ENCODE peak calls at places on chromosomes 11 and 22, in four cellular contexts. I is HepG2, V is GM12878, T is K562. D is an unnamed sample.

GRCh38 chr11:33323421-33323820 is 66.2 kb downstream of the HIPK3 start:
- DNase-seq in V (no peak), T (no peak), I (no peak), D (no peak)

GRCh38 chr22:33568934-33569496 is 351.3 kb downstream of the LARGE1 start:
- DNase-seq in V (no peak), T (no peak), I (no peak), D (peak; percentile 24)

GRCh38 chr11:122253541-122254317 is 137.7 kb upstream of the BLID start:
- DNase-seq in V (no peak), I (no peak), T (no peak), D (peak; percentile 30)

GRCh38 chr11:83162377-83162776 is 5.4 kb downstream of the PCF11 start:
- DNase-seq in T (no peak), V (no peak), I (no peak), D (no peak)

GRCh38 chr11:18706330-18707243 is 8.0 kb downstream of the TMEM86A start:
- DNase-seq in I (no peak), T (no peak), V (no peak), D (peak; percentile 88)

GRCh38 chr11:44484211-44484610 is 81.3 kb upstream of the CD82 start:
- DNase-seq in V (no peak), I (peak; percentile 16), T (peak; percentile 39), D (peak; percentile 62)

GRCh38 chr11:84825140-84825539 is 802.0 kb downstream of the DLG2 start:
- DNase-seq in V (no peak), I (no peak), T (no peak), D (no peak)

GRCh38 chr11:63847363-63847762 is 8.5 kb downstream of the MARK2 start:
- DNase-seq in I (no peak), T (no peak), V (no peak), D (peak; percentile 85)

GRCh38 chr22:19811811-19812771 is 42.6 kb downstream of the GNB1L start:
- DNase-seq in V (no peak), I (no peak), T (no peak), D (no peak)

GRCh38 chr11:13692172-13692571 is 23.7 kb downstream of the FAR1 start:
- DNase-seq in T (no peak), I (no peak), V (no peak), D (no peak)

GRCh38 chr11:455566-456147 is 5.6 kb downstream of the PTDSS2 start:
- DNase-seq in T (no peak), I (no peak), V (no peak), D (no peak)

GRCh38 chr11:9662273-9662672 is 1.6 kb upstream of the SWAP70 start:
- DNase-seq in I (no peak), V (no peak), T (no peak), D (no peak)

GRCh38 chr22:36237462-36238347 is 1.6 kb downstream of the APOL2 start:
- DNase-seq in I (no peak), V (no peak), T (no peak), D (no peak)

GRCh38 chr11:128757886-128758612 is 64.2 kb downstream of the FLI1 start:
- DNase-seq in V (peak; percentile 84), T (no peak), I (no peak), D (no peak)

GRCh38 chr11:1300121-1300520 is 9.3 kb downstream of the TOLLIP start:
- DNase-seq in V (no peak), I (no peak), T (no peak), D (no peak)

GRCh38 chr22:49869855-49870712 is 16.4 kb downstream of the ZBED4 start:
- DNase-seq in V (no peak), I (no peak), T (no peak), D (no peak)

GRCh38 chr11:46116007-46116711 is 5.1 kb downstream of the PHF21A start:
- DNase-seq in T (no peak), I (no peak), V (no peak), D (no peak)

GRCh38 chr11:44005956-44006355 is 41.8 kb upstream of the ACCSL start:
- DNase-seq in V (no peak), I (no peak), T (no peak), D (no peak)

GRCh38 chr11:73870261-73870660 is 6.4 kb downstream of the COA4 start:
- DNase-seq in V (no peak), T (no peak), I (no peak), D (no peak)

GRCh38 chr11:105000797-105001196 is 22.2 kb downstream of the CASP5 start:
- DNase-seq in I (no peak), T (peak; percentile 6), V (peak; percentile 24), D (peak; percentile 62)

GRCh38 chr11:61007971-61008896 is 36.8 kb downstream of the CD6 start:
- DNase-seq in T (no peak), V (no peak), I (no peak), D (peak; percentile 96)

GRCh38 chr22:35349704-35350538 is 31.0 kb upstream of the HMOX1 start:
- DNase-seq in V (no peak), T (no peak), I (no peak), D (no peak)

GRCh38 chr11:79312591-79313267 is 128.1 kb downstream of the TENM4 start:
- DNase-seq in V (no peak), I (no peak), T (no peak), D (no peak)

GRCh38 chr11:111403021-111403725 is 24.1 kb upstream of the POU2AF1 start:
- DNase-seq in I (no peak), V (no peak), T (no peak), D (no peak)

GRCh38 chr11:28581286-28582242 is 473.4 kb downstream of the METTL15 start:
- DNase-seq in T (no peak), I (no peak), V (no peak), D (peak; percentile 21)

GRCh38 chr11:105689636-105690035 is 79.8 kb downstream of the GRIA4 start:
- DNase-seq in T (no peak), V (no peak), I (no peak), D (no peak)

GRCh38 chr22:28051787-28052356 is 132.8 kb upstream of the PITPNB start:
- DNase-seq in V (no peak), T (peak; percentile 29), I (peak; percentile 43), D (peak; percentile 83)

GRCh38 chr11:72319261-72319660 is 75.3 kb upstream of the PHOX2A start:
- DNase-seq in T (no peak), I (no peak), V (no peak), D (no peak)

GRCh38 chr11:8258771-8259170 is 4.9 kb downstream of the LMO1 start:
- DNase-seq in V (no peak), T (no peak), I (no peak), D (no peak)

GRCh38 chr11:32586576-32587190 is 3.1 kb downstream of the EIF3M start:
- DNase-seq in T (peak; percentile 49), V (no peak), I (peak; percentile 46), D (peak; percentile 27)

GRCh38 chr11:72079776-72080325 is 491 bp downstream of the NUMA1 start:
- DNase-seq in I (no peak), V (no peak), T (peak; percentile 74), D (peak; percentile 10)

GRCh38 chr22:26835929-26836528 is 178.6 kb downstream of the MIAT start:
- DNase-seq in T (peak; percentile 62), I (peak; percentile 26), V (no peak), D (peak; percentile 94)

GRCh38 chr11:120115272-120116000 is 22.5 kb downstream of the TRIM29 start:
- DNase-seq in T (peak; percentile 39), V (no peak), I (no peak), D (no peak)

GRCh38 chr11:120119121-120119520 is 18.8 kb downstream of the TRIM29 start:
- DNase-seq in V (no peak), I (no peak), T (no peak), D (no peak)

GRCh38 chr11:120120805-120121335 is 17.0 kb downstream of the TRIM29 start:
- DNase-seq in I (no peak), V (no peak), T (no peak), D (no peak)

GRCh38 chr11:120117991-120118390 is 19.9 kb downstream of the TRIM29 start:
- DNase-seq in T (no peak), V (no peak), I (no peak), D (no peak)

DNA sequence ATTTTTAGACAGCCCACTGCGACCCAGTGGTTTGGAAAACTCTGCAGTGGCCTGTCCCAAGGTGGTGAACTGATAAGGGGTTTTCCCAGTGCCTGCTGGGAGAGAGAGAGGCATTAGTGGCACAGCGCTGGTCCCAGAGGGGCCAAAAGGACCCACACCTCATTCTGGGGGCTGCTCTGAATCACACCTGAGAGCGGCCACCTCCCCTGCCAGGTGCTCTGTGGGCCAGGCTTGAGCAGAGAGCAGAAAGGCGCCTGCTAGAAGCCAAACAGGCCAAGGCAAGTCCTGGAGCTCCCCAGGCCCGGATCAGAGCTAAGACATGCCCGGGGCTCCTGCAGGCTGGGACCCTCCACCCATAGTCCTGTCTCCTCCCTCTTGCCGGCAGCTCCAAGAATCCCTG is 20.9 kb downstream of the TRIM29 start:
- DNase-seq in T (no peak), V (no peak), I (no peak), D (no peak)
- H2AFZ ChIP-seq in T (no peak overlapping the region), V (no peak overlapping the region), I (no peak overlapping the region), D (no peak overlapping the region)

DNA sequence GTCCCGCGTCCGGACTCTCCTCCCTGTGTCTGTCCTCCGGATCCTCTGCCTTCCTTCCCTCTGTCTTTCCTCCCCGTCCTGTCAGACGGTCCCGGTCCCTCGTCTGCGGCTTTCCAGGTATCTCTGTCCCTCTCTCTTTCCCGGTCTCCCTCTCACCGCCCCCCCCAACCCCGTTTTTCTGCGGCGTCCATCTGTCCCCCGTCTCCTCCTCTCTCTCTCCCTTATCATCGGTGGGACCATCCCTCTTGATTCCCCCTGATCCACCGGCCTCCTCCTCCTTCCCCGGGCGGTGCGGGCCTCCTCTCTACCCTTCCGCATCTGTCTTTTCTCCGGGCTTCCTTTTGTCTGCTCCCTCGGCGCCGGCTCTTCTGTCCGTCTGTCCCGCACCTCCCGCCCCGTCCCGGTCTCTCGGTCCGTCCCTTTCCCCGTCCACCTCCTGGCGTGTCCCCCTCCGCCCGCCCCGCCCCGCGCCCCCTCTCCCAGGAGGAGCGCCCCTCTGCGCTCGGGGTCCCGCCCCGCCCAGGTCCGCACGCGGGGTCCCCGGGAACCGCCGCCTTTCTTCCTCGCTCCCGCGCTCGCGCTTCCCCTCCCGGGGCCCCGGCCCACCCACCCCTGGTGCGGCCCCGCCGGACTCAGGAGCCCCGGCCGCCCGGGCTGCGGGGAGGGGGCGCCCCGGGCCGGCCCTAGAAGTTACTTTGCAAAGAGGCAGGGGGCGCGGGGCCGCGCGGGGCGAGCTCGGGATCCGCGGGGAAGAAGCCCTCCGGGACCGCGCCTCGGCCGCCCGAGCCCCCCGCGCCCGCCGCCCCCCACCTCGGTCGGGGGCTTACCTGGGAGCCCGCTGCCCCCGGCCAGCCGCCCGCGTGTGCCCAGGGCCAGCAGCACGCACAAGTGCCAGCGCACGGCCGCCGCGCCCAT is 568 bp downstream of the SCUBE1 start:
- DNase-seq in I (no peak), T (no peak), V (no peak), D (peak; percentile 47)
- TF ChIP-seq JUNB in I (no peak), T (no peak), V (no peak), D (no peak)

GRCh38 chr22:23773247-23774113 is 831 bp downstream of the MMP11 start:
- DNase-seq in T (no peak), V (no peak), I (no peak), D (peak; percentile 61)
- H3K27ac ChIP-seq in T (no peak overlapping the region), V (no peak overlapping the region), I (peak overlapping the region; percentile 75), D (no peak overlapping the region)

DNA sequence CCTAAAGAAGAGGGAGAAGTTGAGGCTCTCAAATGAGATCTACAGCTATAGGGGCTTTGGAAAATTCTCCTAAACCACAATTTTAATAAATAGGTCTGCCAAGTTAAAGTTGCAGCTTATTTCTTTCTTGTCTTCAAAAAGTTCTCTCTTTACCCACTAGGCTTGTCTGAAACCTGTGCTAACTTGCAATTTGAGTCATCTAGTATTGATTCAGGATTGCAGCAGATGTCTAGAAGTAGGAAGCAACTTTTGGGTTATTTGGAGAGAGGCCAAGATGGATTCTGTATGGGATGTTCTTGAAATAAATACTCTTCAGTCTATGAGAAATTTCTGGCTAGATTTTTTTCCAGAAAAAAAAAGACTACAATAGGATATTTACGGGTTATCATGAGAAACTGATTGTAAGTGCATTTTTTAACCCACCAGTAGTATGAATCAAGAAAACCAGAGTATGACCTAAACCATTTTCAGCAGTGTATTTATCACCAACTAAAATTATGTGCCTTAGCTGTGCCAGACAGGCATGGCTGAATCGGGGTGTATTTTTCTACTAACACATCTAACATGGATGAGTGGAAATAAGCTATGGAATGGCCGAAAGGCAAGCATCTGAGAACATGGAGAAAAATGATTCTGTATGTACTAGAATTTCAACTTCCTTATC is 4.9 kb upstream of the RAB38 start:
- DNase-seq in V (no peak), I (no peak), T (no peak), D (no peak)
- H2AFZ ChIP-seq in V (no peak overlapping the region), I (no peak overlapping the region), T (no peak overlapping the region), D (no peak overlapping the region)